ENCODE peak calls at places on chromosomes 16 and 17, in eight cellular contexts. O is GM13976, Y is AG09319, X is AG10803, A is tibial nerve, P is natural killer cell, E is foreskin fibroblast, D is GM12878. Q is an unnamed sample.

GRCh38 chr16:29808219-29808900 is 2.0 kb downstream of the MAZ start:
- DNase-seq in O (no peak), Y (no peak), X (no peak), A (no peak), P (peak; percentile 31), E (no peak), D (no peak), Q (no peak)

GRCh38 chr17:71975998-71976649 is 144.7 kb upstream of the SOX9 start:
- DNase-seq in O (no peak), Y (peak; percentile 96), X (peak; percentile 97), A (peak; percentile 75), P (no peak), E (peak; percentile 97), D (no peak), Q (no peak)

GRCh38 chr17:50188521-50189395 is 12.7 kb downstream of the COL1A1 start:
- DNase-seq in O (no peak), Y (no peak), X (peak; percentile 82), A (no peak), P (no peak), E (no peak), D (no peak), Q (no peak)

GRCh38 chr17:70327723-70328122 is 158.4 kb downstream of the KCNJ2 start:
- DNase-seq in O (no peak), Y (no peak), X (no peak), A (no peak), P (no peak), E (no peak), D (no peak), Q (no peak)

GRCh38 chr17:17494499-17495447 is 1.4 kb downstream of the RASD1 start:
- DNase-seq in O (no peak), Y (no peak), X (peak; percentile 43), A (no peak), P (no peak), E (peak; percentile 36), D (no peak), Q (no peak)

GRCh38 chr16:75251280-75252048 is at the start of gene BCAR1:
- DNase-seq in O (peak; percentile 94), Y (peak; percentile 78), X (peak; percentile 92), A (peak; percentile 75), P (no peak), E (peak; percentile 90), D (no peak), Q (no peak)

GRCh38 chr17:38824899-38825761 is at the start of gene CWC25:
- DNase-seq in O (peak; percentile 96), Y (peak; percentile 92), X (peak; percentile 97), A (peak; percentile 96), P (peak; percentile 100), E (peak; percentile 95), D (peak; percentile 97), Q (peak; percentile 99)

GRCh38 chr16:54286330-54287017 is at the start of gene IRX3:
- DNase-seq in O (peak; percentile 34), Y (peak; percentile 63), X (peak; percentile 94), A (no peak), P (no peak), E (peak; percentile 90), D (no peak), Q (no peak)

GRCh38 chr17:17959520-17960361 is 12.5 kb downstream of the TOM1L2 start:
- DNase-seq in O (no peak), Y (no peak), X (peak; percentile 45), A (no peak), P (no peak), E (no peak), D (peak; percentile 68), Q (no peak)

DNA sequence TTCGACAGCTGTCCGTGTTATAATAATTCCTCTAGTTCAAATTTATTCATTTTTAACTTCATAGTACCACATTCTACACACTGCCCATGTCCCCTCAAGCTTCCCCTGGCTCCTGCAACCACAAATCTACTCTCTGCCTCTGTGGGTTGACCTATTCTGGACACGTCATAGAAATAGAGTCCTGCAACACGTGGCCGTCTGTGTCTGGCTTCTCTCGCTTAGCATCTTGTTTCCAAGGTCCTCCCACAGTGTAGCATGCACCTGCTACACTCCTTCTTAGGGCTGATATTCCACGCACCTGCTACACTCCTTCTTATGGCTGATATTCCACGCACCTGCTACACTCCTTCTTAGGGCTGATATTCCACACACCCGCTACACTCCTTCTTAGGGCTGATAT is 16.5 kb downstream of the SCGB1C2 start:
- DNase-seq in O (no peak), Y (no peak), X (no peak), A (no peak), P (no peak), E (no peak), D (no peak), Q (no peak)
- TF ChIP-seq CTCF in O (no peak), Y (no peak), X (no peak), A (no peak), P (no peak), E (no peak), D (no peak), Q (no peak)

GRCh38 chr17:10117581-10118001 is 80.8 kb downstream of the GAS7 start:
- DNase-seq in O (peak; percentile 62), Y (no peak), X (no peak), A (no peak), P (peak; percentile 62), E (no peak), D (peak; percentile 20), Q (no peak)
- TF ChIP-seq CTCF in O (peak; percentile 39), Y (no peak), X (no peak), A (peak; percentile 22), P (peak; percentile 13), E (no peak), D (peak; percentile 10), Q (no peak)

GRCh38 chr16:9012848-9013507 is 49.3 kb upstream of the USP7 start:
- DNase-seq in O (no peak), Y (no peak), X (no peak), A (no peak), P (no peak), E (no peak), D (no peak), Q (no peak)
- TF ChIP-seq CTCF in O (no peak), Y (peak; percentile 7), X (no peak), A (no peak), P (no peak), E (peak; percentile 13), D (no peak), Q (no peak)

DNA sequence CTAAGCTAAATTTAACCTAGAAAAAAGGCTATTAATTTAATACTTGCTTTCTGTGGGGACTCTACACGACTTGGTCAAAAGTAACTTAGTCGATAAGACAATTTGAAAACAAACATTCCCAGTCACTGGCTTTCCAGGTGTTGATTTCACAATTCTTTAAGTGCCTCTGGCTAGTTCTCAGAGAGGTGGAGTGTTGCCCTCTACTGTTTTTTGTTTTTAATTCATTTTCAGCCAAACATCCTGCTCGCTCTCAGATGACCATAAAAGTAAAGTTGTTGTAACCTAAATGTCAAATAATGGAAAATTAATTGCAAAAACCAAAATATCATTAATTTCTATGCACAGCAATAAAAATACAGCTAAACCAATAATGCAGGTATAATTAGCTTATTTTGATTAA is 107.1 kb downstream of the MYO1D start:
- DNase-seq in O (no peak), Y (no peak), X (no peak), A (no peak), P (no peak), E (no peak), D (no peak), Q (no peak)
- TF ChIP-seq CTCF in O (no peak), Y (no peak), X (no peak), A (no peak), P (no peak), E (no peak), D (no peak), Q (no peak)

DNA sequence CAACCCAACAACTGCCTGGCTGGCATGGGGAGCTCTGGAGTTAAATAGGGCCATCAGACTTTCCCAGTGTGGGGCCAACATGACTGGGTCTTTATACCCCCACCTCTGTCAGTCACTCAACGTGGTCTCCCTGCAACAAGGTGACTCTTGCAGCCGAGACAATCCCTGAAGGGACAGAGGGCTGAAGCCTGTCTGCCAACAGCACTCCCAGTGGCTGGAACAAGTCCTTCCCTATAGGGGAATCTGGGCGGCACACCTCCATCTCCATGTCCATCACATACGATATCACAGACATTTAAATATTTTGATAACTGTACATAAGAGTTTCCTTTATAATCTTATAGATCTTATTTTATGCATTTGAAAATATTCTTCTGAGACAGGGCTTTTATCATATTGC is 4.8 kb upstream of the MAPT start:
- DNase-seq in O (no peak), Y (no peak), X (no peak), A (no peak), P (no peak), E (no peak), D (no peak), Q (no peak)
- TF ChIP-seq CTCF in O (no peak), Y (no peak), X (no peak), A (no peak), P (no peak), E (no peak), D (peak; percentile 14), Q (no peak)

GRCh38 chr17:61401280-61402072 is 1.8 kb downstream of the TBX2 start:
- DNase-seq in O (no peak), Y (no peak), X (no peak), A (no peak), P (no peak), E (no peak), D (no peak), Q (no peak)

GRCh38 chr17:61400786-61401279 is 1.2 kb downstream of the TBX2 start:
- DNase-seq in O (no peak), Y (no peak), X (no peak), A (no peak), P (no peak), E (no peak), D (no peak), Q (no peak)

GRCh38 chr17:61400058-61400785 is 579 bp downstream of the TBX2 start:
- DNase-seq in O (no peak), Y (no peak), X (no peak), A (no peak), P (no peak), E (peak; percentile 45), D (no peak), Q (no peak)

GRCh38 chr17:61398721-61399130 is 917 bp upstream of the TBX2 start:
- DNase-seq in O (no peak), Y (no peak), X (no peak), A (no peak), P (no peak), E (no peak), D (no peak), Q (no peak)

GRCh38 chr17:61399131-61400057 is at the start of gene TBX2:
- DNase-seq in O (no peak), Y (peak; percentile 98), X (peak; percentile 79), A (peak; percentile 88), P (no peak), E (peak; percentile 96), D (no peak), Q (no peak)
- TF ChIP-seq CTCF in O (no peak), Y (no peak), X (no peak), A (no peak), P (no peak), E (no peak), D (no peak), Q (no peak)

GRCh38 chr17:51618485-51618884 is 358.1 kb downstream of the UTP18 start:
- DNase-seq in O (no peak), Y (no peak), X (no peak), A (no peak), P (no peak), E (no peak), D (no peak), Q (no peak)
- TF ChIP-seq CTCF in O (no peak), Y (no peak), X (no peak), A (no peak), P (no peak), E (no peak), D (no peak), Q (no peak)

Q was measured in activated B cell treated with CpG ODN at 0.5 μM for 24 hours.